ENCODE peak calls at places on chromosomes 7 and 10, in six cellular contexts. One of them, this sample, is unnamed.
A peak's percentile ranks its signal among the peaks of the same experiment; 100 is the strongest.

GRCh38 chr10:51124852-51125251 is 50.6 kb downstream of the PRKG1 start:
- DNase-seq in GM23338: no peak
- DNase-seq in AG10803: no peak
- DNase-seq in right atrium auricular region: no peak
- DNase-seq in right lobe of liver: no peak
- DNase-seq in brain microvascular endothelial cell: no peak
- DNase-seq in this sample: no peak

GRCh38 chr10:97673736-97674525 is 13.1 kb downstream of the AVPI1 start:
- DNase-seq in GM23338: no peak
- DNase-seq in AG10803: peak; percentile 60
- DNase-seq in right atrium auricular region: no peak
- DNase-seq in right lobe of liver: peak; percentile 67
- DNase-seq in brain microvascular endothelial cell: peak; percentile 25
- DNase-seq in this sample: peak; percentile 65

GRCh38 chr7:99381664-99382075 is 7.1 kb downstream of the ARPC1B start:
- DNase-seq in GM23338: no peak
- DNase-seq in AG10803: no peak
- DNase-seq in right atrium auricular region: no peak
- DNase-seq in right lobe of liver: peak; percentile 80
- DNase-seq in brain microvascular endothelial cell: no peak
- DNase-seq in this sample: no peak

GRCh38 chr10:130500251-130501000 is 364.2 kb downstream of the GLRX3 start:
- DNase-seq in GM23338: no peak
- DNase-seq in AG10803: no peak
- DNase-seq in right atrium auricular region: no peak
- DNase-seq in right lobe of liver: peak; percentile 23
- DNase-seq in brain microvascular endothelial cell: no peak
- DNase-seq in this sample: peak; percentile 28

GRCh38 chr7:12456506-12456905 is 52.8 kb upstream of the VWDE start:
- DNase-seq in GM23338: no peak
- DNase-seq in AG10803: no peak
- DNase-seq in right atrium auricular region: no peak
- DNase-seq in right lobe of liver: no peak
- DNase-seq in brain microvascular endothelial cell: no peak
- DNase-seq in this sample: no peak

GRCh38 chr7:87000344-87000743 is 59.1 kb downstream of the ELAPOR2 start:
- DNase-seq in GM23338: no peak
- DNase-seq in AG10803: peak; percentile 23
- DNase-seq in right atrium auricular region: no peak
- DNase-seq in right lobe of liver: no peak
- DNase-seq in brain microvascular endothelial cell: no peak
- DNase-seq in this sample: no peak

GRCh38 chr7:12210179-12211053 is 678 bp upstream of the TMEM106B start:
- DNase-seq in GM23338: peak; percentile 58
- DNase-seq in AG10803: no peak
- DNase-seq in right atrium auricular region: no peak
- DNase-seq in right lobe of liver: peak; percentile 63
- DNase-seq in brain microvascular endothelial cell: no peak
- DNase-seq in this sample: no peak

GRCh38 chr7:132090444-132090843 is 485.8 kb downstream of the PLXNA4 start:
- DNase-seq in GM23338: no peak
- DNase-seq in AG10803: no peak
- DNase-seq in right atrium auricular region: no peak
- DNase-seq in right lobe of liver: no peak
- DNase-seq in brain microvascular endothelial cell: no peak
- DNase-seq in this sample: no peak

GRCh38 chr7:6558837-6559236 is 7.6 kb upstream of the GRID2IP start:
- DNase-seq in GM23338: peak; percentile 87
- DNase-seq in AG10803: peak; percentile 54
- DNase-seq in right atrium auricular region: no peak
- DNase-seq in right lobe of liver: no peak
- DNase-seq in brain microvascular endothelial cell: peak; percentile 18
- DNase-seq in this sample: no peak

GRCh38 chr7:77822269-77822668 is 23.7 kb downstream of the PHTF2 start:
- DNase-seq in GM23338: no peak
- DNase-seq in AG10803: no peak
- DNase-seq in right atrium auricular region: no peak
- DNase-seq in right lobe of liver: no peak
- DNase-seq in brain microvascular endothelial cell: no peak
- DNase-seq in this sample: no peak

GRCh38 chr7:149838992-149839408 is 825 bp downstream of the ZNF862 start:
- DNase-seq in GM23338: peak; percentile 35
- DNase-seq in AG10803: peak; percentile 17
- DNase-seq in right atrium auricular region: no peak
- DNase-seq in right lobe of liver: no peak
- DNase-seq in brain microvascular endothelial cell: no peak
- DNase-seq in this sample: no peak

GRCh38 chr10:117222552-117223412 is 18.1 kb upstream of the SLC18A2 start:
- DNase-seq in GM23338: no peak
- DNase-seq in AG10803: no peak
- DNase-seq in right atrium auricular region: no peak
- DNase-seq in right lobe of liver: no peak
- DNase-seq in brain microvascular endothelial cell: no peak
- DNase-seq in this sample: no peak

GRCh38 chr10:66940950-66941349 is 15.1 kb downstream of the LRRTM3 start:
- DNase-seq in GM23338: no peak
- DNase-seq in AG10803: no peak
- DNase-seq in right atrium auricular region: no peak
- DNase-seq in right lobe of liver: no peak
- DNase-seq in brain microvascular endothelial cell: no peak
- DNase-seq in this sample: no peak

GRCh38 chr10:1716839-1717238 is 20.5 kb downstream of the ADARB2 start:
- DNase-seq in GM23338: no peak
- DNase-seq in AG10803: no peak
- DNase-seq in right atrium auricular region: no peak
- DNase-seq in right lobe of liver: no peak
- DNase-seq in brain microvascular endothelial cell: no peak
- DNase-seq in this sample: no peak

GRCh38 chr10:34732926-34733325 is 82.2 kb downstream of the PARD3 start:
- DNase-seq in GM23338: peak; percentile 77
- DNase-seq in AG10803: peak; percentile 32
- DNase-seq in right atrium auricular region: no peak
- DNase-seq in right lobe of liver: no peak
- DNase-seq in brain microvascular endothelial cell: no peak
- DNase-seq in this sample: no peak

GRCh38 chr10:90777614-90778013 is 80.2 kb downstream of the HTR7 start:
- DNase-seq in GM23338: no peak
- DNase-seq in AG10803: no peak
- DNase-seq in right atrium auricular region: no peak
- DNase-seq in right lobe of liver: no peak
- DNase-seq in brain microvascular endothelial cell: no peak
- DNase-seq in this sample: no peak

GRCh38 chr10:26323219-26323618 is 106.6 kb downstream of the GAD2 start:
- DNase-seq in GM23338: no peak
- DNase-seq in AG10803: peak; percentile 5
- DNase-seq in right atrium auricular region: no peak
- DNase-seq in right lobe of liver: no peak
- DNase-seq in brain microvascular endothelial cell: no peak
- DNase-seq in this sample: no peak

GRCh38 chr10:38979535-38979934 is 885.4 kb downstream of the ZNF37A start:
- DNase-seq in GM23338: no peak
- DNase-seq in AG10803: no peak
- DNase-seq in right atrium auricular region: no peak
- DNase-seq in right lobe of liver: no peak
- DNase-seq in brain microvascular endothelial cell: no peak
- DNase-seq in this sample: peak; percentile 40

GRCh38 chr7:10106609-10107008 is 867.1 kb upstream of the PHF14 start:
- DNase-seq in GM23338: no peak
- DNase-seq in AG10803: no peak
- DNase-seq in right atrium auricular region: no peak
- DNase-seq in right lobe of liver: no peak
- DNase-seq in brain microvascular endothelial cell: no peak
- DNase-seq in this sample: no peak

GRCh38 chr7:80453699-80454340 is 58.0 kb downstream of the GNAT3 start:
- DNase-seq in GM23338: peak; percentile 31
- DNase-seq in AG10803: peak; percentile 20
- DNase-seq in right atrium auricular region: no peak
- DNase-seq in right lobe of liver: no peak
- DNase-seq in brain microvascular endothelial cell: no peak
- DNase-seq in this sample: no peak

GRCh38 chr10:49089152-49089788 is 26.1 kb downstream of the VSTM4 start:
- DNase-seq in GM23338: no peak
- DNase-seq in AG10803: no peak
- DNase-seq in right atrium auricular region: peak; percentile 53
- DNase-seq in right lobe of liver: no peak
- DNase-seq in brain microvascular endothelial cell: no peak
- DNase-seq in this sample: peak; percentile 7

DNA sequence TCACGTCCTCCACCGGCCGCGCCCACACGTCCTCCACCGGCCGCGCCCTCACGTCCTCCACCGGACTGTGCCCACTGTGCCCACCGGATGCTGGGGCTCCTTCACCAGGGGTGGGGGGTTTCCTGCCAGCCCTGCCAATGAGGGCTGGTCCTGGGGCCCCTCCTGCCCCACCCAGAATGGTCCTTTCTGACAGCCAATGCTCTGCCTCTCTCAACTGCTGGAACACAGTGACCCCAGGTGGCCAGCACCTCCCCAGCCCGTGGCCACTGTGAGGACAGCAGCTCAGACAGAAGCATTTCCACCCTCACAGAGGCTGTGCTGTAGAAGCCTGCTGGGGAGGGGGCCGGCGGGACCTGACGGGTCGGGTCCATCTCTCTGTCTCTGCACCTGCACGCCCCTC is 90.1 kb upstream of the DNAAF5 start:
- DNase-seq in GM23338: no peak
- DNase-seq in AG10803: peak; percentile 10
- DNase-seq in right atrium auricular region: no peak
- DNase-seq in right lobe of liver: no peak
- DNase-seq in brain microvascular endothelial cell: peak; percentile 21
- DNase-seq in this sample: no peak
- TF ChIP-seq CTCF in GM23338: peak; percentile 51
- TF ChIP-seq CTCF in AG10803: peak; percentile 51
- TF ChIP-seq CTCF in right atrium auricular region: peak; percentile 55
- TF ChIP-seq CTCF in right lobe of liver: peak; percentile 34
- TF ChIP-seq CTCF in brain microvascular endothelial cell: peak; percentile 64
- TF ChIP-seq CTCF in this sample: peak; percentile 39

DNA sequence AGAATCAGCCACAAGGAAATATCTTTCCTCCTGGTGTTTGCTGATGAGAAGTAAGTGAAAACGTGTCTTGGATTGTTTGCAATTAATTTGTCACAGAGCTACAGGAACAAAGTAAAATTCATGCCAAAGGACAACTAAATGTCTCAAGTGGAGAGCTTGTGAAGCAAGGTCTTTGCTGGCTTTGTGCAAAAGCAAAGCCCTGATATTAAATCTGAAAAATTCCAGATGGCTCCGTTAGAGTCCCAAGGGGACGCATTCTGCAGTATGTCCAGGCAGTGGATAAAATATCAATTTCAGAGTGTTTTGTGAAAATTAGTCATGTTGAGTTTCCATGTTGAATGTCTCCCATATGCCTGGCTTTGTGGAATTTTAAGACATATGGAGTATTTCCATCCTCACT is 102.5 kb upstream of the PTN start:
- DNase-seq in GM23338: no peak
- DNase-seq in AG10803: peak; percentile 19
- DNase-seq in right atrium auricular region: no peak
- DNase-seq in right lobe of liver: no peak
- DNase-seq in brain microvascular endothelial cell: no peak
- DNase-seq in this sample: no peak
- TF ChIP-seq CTCF in GM23338: no peak
- TF ChIP-seq CTCF in AG10803: no peak
- TF ChIP-seq CTCF in right atrium auricular region: no peak
- TF ChIP-seq CTCF in right lobe of liver: no peak
- TF ChIP-seq CTCF in brain microvascular endothelial cell: no peak
- TF ChIP-seq CTCF in this sample: no peak

GRCh38 chr10:5765617-5766016 is 47.6 kb downstream of the GDI2 start:
- DNase-seq in GM23338: no peak
- DNase-seq in AG10803: no peak
- DNase-seq in right atrium auricular region: no peak
- DNase-seq in right lobe of liver: no peak
- DNase-seq in brain microvascular endothelial cell: no peak
- DNase-seq in this sample: no peak

GRCh38 chr10:5761220-5761619 is 52.0 kb downstream of the GDI2 start:
- DNase-seq in GM23338: no peak
- DNase-seq in AG10803: no peak
- DNase-seq in right atrium auricular region: no peak
- DNase-seq in right lobe of liver: no peak
- DNase-seq in brain microvascular endothelial cell: no peak
- DNase-seq in this sample: no peak

GRCh38 chr10:5766189-5766588 is 47.0 kb downstream of the GDI2 start:
- DNase-seq in GM23338: no peak
- DNase-seq in AG10803: no peak
- DNase-seq in right atrium auricular region: no peak
- DNase-seq in right lobe of liver: no peak
- DNase-seq in brain microvascular endothelial cell: no peak
- DNase-seq in this sample: no peak

GRCh38 chr10:5762531-5762930 is 50.7 kb downstream of the GDI2 start:
- DNase-seq in GM23338: no peak
- DNase-seq in AG10803: no peak
- DNase-seq in right atrium auricular region: no peak
- DNase-seq in right lobe of liver: no peak
- DNase-seq in brain microvascular endothelial cell: no peak
- DNase-seq in this sample: no peak

GRCh38 chr10:5764422-5765297 is 48.6 kb downstream of the GDI2 start:
- DNase-seq in GM23338: no peak
- DNase-seq in AG10803: no peak
- DNase-seq in right atrium auricular region: no peak
- DNase-seq in right lobe of liver: no peak
- DNase-seq in brain microvascular endothelial cell: no peak
- DNase-seq in this sample: no peak
- TF ChIP-seq CTCF in GM23338: peak; percentile 45
- TF ChIP-seq CTCF in AG10803: no peak
- TF ChIP-seq CTCF in right atrium auricular region: no peak
- TF ChIP-seq CTCF in right lobe of liver: no peak
- TF ChIP-seq CTCF in brain microvascular endothelial cell: no peak
- TF ChIP-seq CTCF in this sample: no peak

GRCh38 chr10:60042262-60042661 is 135.9 kb upstream of the CCDC6 start:
- DNase-seq in GM23338: no peak
- DNase-seq in AG10803: no peak
- DNase-seq in right atrium auricular region: no peak
- DNase-seq in right lobe of liver: no peak
- DNase-seq in brain microvascular endothelial cell: no peak
- DNase-seq in this sample: no peak

GRCh38 chr10:60042959-60043358 is 136.6 kb upstream of the CCDC6 start:
- DNase-seq in GM23338: no peak
- DNase-seq in AG10803: no peak
- DNase-seq in right atrium auricular region: no peak
- DNase-seq in right lobe of liver: no peak
- DNase-seq in brain microvascular endothelial cell: no peak
- DNase-seq in this sample: no peak

GRCh38 chr10:60043561-60043960 is 137.2 kb upstream of the CCDC6 start:
- DNase-seq in GM23338: no peak
- DNase-seq in AG10803: no peak
- DNase-seq in right atrium auricular region: no peak
- DNase-seq in right lobe of liver: no peak
- DNase-seq in brain microvascular endothelial cell: no peak
- DNase-seq in this sample: no peak

GRCh38 chr10:60044221-60044620 is 137.9 kb upstream of the CCDC6 start:
- DNase-seq in GM23338: no peak
- DNase-seq in AG10803: peak; percentile 91
- DNase-seq in right atrium auricular region: no peak
- DNase-seq in right lobe of liver: no peak
- DNase-seq in brain microvascular endothelial cell: peak; percentile 61
- DNase-seq in this sample: no peak

DNA sequence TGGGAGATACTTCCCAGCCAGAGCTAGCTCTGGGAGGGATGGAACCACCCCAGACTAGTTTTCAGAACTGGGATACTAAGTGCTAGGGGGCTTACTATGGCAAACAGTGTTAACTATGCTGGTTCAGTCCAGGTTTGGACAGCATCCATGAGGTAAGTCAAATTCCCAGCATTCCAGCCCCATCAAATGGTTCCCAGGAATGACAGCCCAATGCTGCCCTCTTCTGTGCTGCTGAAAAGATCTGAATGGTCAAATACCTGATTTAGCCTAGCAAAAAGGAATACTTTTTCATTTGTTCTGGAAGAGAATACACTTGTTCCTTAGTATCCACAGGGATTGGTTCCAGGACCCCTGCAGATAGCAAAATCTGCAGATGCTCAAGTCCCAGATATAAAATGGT is 141.8 kb upstream of the CCDC6 start:
- DNase-seq in GM23338: peak; percentile 92
- DNase-seq in AG10803: peak; percentile 45
- DNase-seq in right atrium auricular region: no peak
- DNase-seq in right lobe of liver: no peak
- DNase-seq in brain microvascular endothelial cell: no peak
- DNase-seq in this sample: no peak
- TF ChIP-seq CTCF in GM23338: peak; percentile 84
- TF ChIP-seq CTCF in AG10803: peak; percentile 50
- TF ChIP-seq CTCF in right atrium auricular region: peak; percentile 24
- TF ChIP-seq CTCF in right lobe of liver: no peak
- TF ChIP-seq CTCF in brain microvascular endothelial cell: peak; percentile 57
- TF ChIP-seq CTCF in this sample: no peak